ENCODE peak calls at places on chromosome 2, in nine cellular contexts. R is A549, G is NCI-H1436, U is nucleus accumbens, P is HL-60, A is EL, F is hypothalamus, S is renal cortical epithelial cell, M is kidney glomerular epithelial cell. E is an unnamed sample.

GRCh38 chr2:19020144-19021099 is 338.0 kb downstream of the OSR1 start:
- DNase-seq in R (no peak), S (no peak), G (no peak), M (no peak), P (no peak), U (no peak), F (no peak), A (no peak), E (no peak)

GRCh38 chr2:241796610-241797138 is 12.3 kb upstream of the NEU4 start:
- DNase-seq in A (no peak), R (no peak), U (no peak), F (no peak), P (no peak), M (no peak), G (no peak), S (no peak), E (no peak)

GRCh38 chr2:126244937-126245336 is 411.0 kb upstream of the GYPC start:
- DNase-seq in P (peak; percentile 57), U (no peak), R (peak; percentile 59), F (peak; percentile 10), G (peak; percentile 4), A (peak; percentile 4), M (no peak), S (peak; percentile 3), E (peak; percentile 49)

GRCh38 chr2:226906439-226906796 is 70.6 kb downstream of the RHBDD1 start:
- DNase-seq in P (no peak), U (no peak), A (no peak), G (no peak), S (no peak), F (no peak), R (no peak), M (no peak), E (no peak)

GRCh38 chr2:15145919-15146318 is 415.2 kb downstream of the NBAS start:
- DNase-seq in M (no peak), P (no peak), G (no peak), F (no peak), U (no peak), A (no peak), R (no peak), S (no peak), E (no peak)

GRCh38 chr2:104109356-104109755 is 744.6 kb upstream of the POU3F3 start:
- DNase-seq in A (no peak), S (no peak), R (no peak), F (no peak), M (no peak), G (no peak), P (no peak), U (no peak), E (no peak)

GRCh38 chr2:215874418-215874817 is 138.9 kb downstream of the MREG start:
- DNase-seq in R (no peak), G (no peak), A (peak; percentile 21), M (no peak), S (peak; percentile 22), U (no peak), F (no peak), P (no peak), E (no peak)

GRCh38 chr2:240140920-240141319 is 462 bp upstream of the OTOS start:
- DNase-seq in M (no peak), F (no peak), P (no peak), A (no peak), R (no peak), G (no peak), S (no peak), U (no peak), E (no peak)

GRCh38 chr2:151357359-151357758 is at the start of gene TNFAIP6:
- DNase-seq in P (peak; percentile 55), S (peak; percentile 89), M (peak; percentile 58), U (no peak), F (no peak), A (peak; percentile 87), G (no peak), R (peak; percentile 41), E (no peak)

E was measured in pancreas.